ENCODE peak calls at places on chromosomes 6 and 20, in five cellular contexts. J is ovary, Z is astrocyte, V is A549, U is GM23338. D is an unnamed sample.

GRCh38 chr20:57941121-57941522 is 231.3 kb upstream of the PMEPA1 start:
- DNase-seq in J (peak), Z (no peak), V (no peak), U (no peak), D (no peak)

GRCh38 chr6:54109611-54110010 is 1.6 kb upstream of the MLIP start:
- DNase-seq in J (no peak), Z (no peak), V (no peak), U (peak), D (no peak)

GRCh38 chr6:136228811-136229210 is 21.3 kb downstream of the MTFR2 start:
- DNase-seq in J (no peak), Z (no peak), V (no peak), U (no peak), D (no peak)

GRCh38 chr6:14856177-14856576 is 389.7 kb upstream of the JARID2 start:
- DNase-seq in J (no peak), Z (no peak), V (no peak), U (no peak), D (no peak)

GRCh38 chr20:17704589-17705317 is 5.0 kb downstream of the BANF2 start:
- DNase-seq in J (no peak), Z (no peak), V (no peak), U (no peak), D (no peak)

GRCh38 chr6:17877196-17877889 is 110.1 kb downstream of the KIF13A start:
- DNase-seq in J (no peak), Z (peak), V (peak), U (no peak), D (no peak)

GRCh38 chr6:26056583-26057350 is 30.5 kb upstream of the HFE start:
- DNase-seq in J (peak), Z (no peak), V (peak), U (peak), D (peak)

GRCh38 chr20:41011551-41012067 is 17.0 kb upstream of the TOP1 start:
- DNase-seq in J (no peak), Z (no peak), V (no peak), U (no peak), D (no peak)

GRCh38 chr20:54340206-54340605 is 132.3 kb downstream of the PFDN4 start:
- DNase-seq in J (no peak), Z (no peak), V (no peak), U (no peak), D (no peak)

DNA sequence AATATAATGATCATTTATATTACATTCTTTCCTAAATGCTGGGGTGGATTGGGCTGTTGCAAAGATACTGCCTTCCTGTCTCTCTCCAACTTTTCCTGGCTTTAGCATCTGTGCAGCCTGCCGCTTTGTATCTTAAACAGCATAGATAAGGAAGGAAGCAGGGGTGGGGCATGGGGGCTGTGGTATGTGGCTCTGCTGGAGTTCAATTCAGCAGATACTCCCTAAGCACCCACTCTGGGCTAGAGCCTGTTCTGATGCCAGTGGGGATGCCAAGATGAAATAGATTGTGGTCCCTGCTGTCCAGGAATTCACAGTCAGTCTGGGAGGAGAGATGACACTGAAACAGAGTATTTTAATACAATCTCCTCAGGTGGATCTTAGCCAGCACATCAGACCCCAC is 56.8 kb downstream of the EIF2S2 start:
- DNase-seq in J (no peak), Z (no peak), V (no peak), U (no peak), D (peak)
- H3K27ac ChIP-seq in J (no peak), Z (no peak), V (no peak), U (no peak), D (no peak)

GRCh38 chr6:36098253-36098919 is 31.9 kb upstream of the MAPK13 start:
- DNase-seq in J (no peak), Z (no peak), V (no peak), U (no peak), D (no peak)
- H3K27ac ChIP-seq in J (no peak), Z (no peak), V (no peak), U (no peak), D (no peak)

GRCh38 chr20:37827605-37828004 is 75.3 kb upstream of the VSTM2L start:
- DNase-seq in J (no peak), Z (no peak), V (no peak), U (no peak), D (no peak)
- H3K27ac ChIP-seq in J (no peak), Z (no peak), V (no peak), U (no peak), D (no peak)

DNA sequence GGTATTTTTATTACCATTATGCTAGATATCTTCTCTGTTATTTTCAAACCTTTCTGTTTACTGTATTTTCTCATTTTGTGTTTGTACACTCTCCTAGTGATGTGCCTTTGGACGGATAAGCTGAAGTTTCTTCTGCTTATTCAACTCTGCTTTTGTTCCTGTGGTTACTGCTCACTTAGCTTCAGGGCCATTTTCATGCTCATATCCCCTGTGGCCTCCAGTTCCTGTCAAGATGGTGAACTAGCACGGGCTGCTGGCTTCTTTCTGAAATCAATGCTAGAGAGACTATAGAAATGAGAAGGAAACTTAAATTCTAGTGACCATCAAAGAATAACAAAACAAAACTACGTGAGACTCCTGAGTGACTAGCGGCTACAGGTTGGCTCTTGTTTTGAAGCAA is 6.8 kb upstream of the CST8 start:
- DNase-seq in J (no peak), Z (no peak), V (no peak), U (no peak), D (no peak)
- H3K27ac ChIP-seq in J (no peak), Z (no peak), V (no peak), U (no peak), D (no peak)

DNA sequence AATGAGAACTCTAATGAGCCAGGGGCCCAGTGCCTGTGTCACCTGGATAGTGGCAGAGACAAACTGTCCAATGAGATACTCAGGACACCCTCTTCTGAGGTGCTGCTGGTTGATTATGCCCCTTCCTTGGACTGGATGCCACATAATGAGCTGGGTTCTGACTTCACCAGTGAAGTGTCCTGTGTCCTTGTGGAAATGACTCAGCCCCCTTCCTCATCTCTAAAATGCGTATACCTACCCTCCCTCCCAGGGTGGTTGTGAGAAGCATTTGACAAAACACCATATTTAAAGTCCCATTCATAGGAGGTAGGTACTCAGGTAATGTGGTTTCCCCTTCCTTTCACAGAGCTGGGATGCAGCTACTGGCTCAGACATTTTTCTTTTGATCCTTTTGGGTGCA is 28.4 kb upstream of the RNF24 start:
- DNase-seq in J (no peak), Z (no peak), V (no peak), U (no peak), D (no peak)
- H3K27ac ChIP-seq in J (no peak), Z (no peak), V (no peak), U (no peak), D (no peak)

GRCh38 chr20:21309678-21310467 is 6.7 kb downstream of the XRN2 start:
- DNase-seq in J (no peak), Z (no peak), V (no peak), U (no peak), D (no peak)

GRCh38 chr20:21312813-21313471 is 9.8 kb downstream of the XRN2 start:
- DNase-seq in J (no peak), Z (no peak), V (no peak), U (no peak), D (no peak)

GRCh38 chr20:21315138-21315537 is 12.0 kb downstream of the XRN2 start:
- DNase-seq in J (no peak), Z (peak), V (no peak), U (no peak), D (peak)
- H3K27ac ChIP-seq in J (no peak), Z (peak), V (no peak), U (no peak), D (no peak)

DNA sequence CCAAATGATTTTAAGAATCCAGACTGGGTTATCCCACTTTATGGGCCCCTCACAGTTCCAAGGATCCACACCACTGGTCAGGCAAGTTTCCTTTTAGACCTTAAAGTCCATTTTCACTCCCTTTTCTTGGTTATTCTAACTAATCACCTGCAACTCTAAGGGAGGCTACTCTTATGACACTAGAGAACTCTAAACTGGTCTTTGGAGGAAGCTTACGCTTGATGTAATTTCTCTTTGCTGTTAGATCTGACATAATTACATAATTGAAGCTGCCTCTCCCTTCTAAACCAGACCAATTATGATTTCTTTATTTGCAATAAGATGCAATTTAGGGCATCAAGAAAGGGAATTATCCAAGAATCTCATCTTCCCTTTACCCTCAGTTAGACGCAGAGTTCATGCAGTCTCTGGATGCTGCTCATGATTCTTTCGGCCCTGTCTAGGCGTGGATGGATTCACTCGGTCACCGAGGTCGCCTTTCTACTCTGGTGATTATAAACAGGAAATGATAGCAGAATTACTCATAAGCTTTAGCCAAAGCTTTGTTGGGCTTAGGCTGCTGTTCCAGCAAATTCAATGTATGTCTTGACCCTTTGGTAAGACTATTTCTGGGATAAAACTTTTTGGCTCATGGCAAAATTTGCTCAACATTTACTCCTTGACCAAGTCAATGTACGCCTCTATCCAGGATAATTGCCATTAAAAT is 166.4 kb upstream of the PRND start:
- DNase-seq in J (no peak), Z (peak), V (peak), U (no peak), D (no peak)
- H3K27ac ChIP-seq in J (no peak), Z (no peak), V (peak), U (no peak), D (no peak)